ENCODE peak calls at places on chromosomes 11 and 22, in seven cellular contexts. K, H, Q, U, R, J and A are unnamed samples.

GRCh38 chr11:40882301-40882700 is 577.2 kb downstream of the LRRC4C start:
- DNase-seq in K (no peak), H (no peak), Q (no peak), U (no peak), R (no peak), J (no peak), A (no peak)

GRCh38 chr22:46813816-46814597 is 51.6 kb downstream of the TBC1D22A start:
- DNase-seq in K (no peak), H (no peak), Q (no peak), U (no peak), R (no peak), J (no peak), A (no peak)

GRCh38 chr11:47714554-47715081 is 551 bp downstream of the AGBL2 start:
- DNase-seq in K (no peak), H (peak; percentile 35), Q (no peak), U (peak; percentile 14), R (peak; percentile 4), J (no peak), A (peak; percentile 42)

GRCh38 chr11:69888671-69889076 is 69.5 kb upstream of the FGF3 start:
- DNase-seq in K (peak; percentile 63), H (peak; percentile 88), Q (peak; percentile 69), U (peak; percentile 74), R (peak; percentile 66), J (peak; percentile 49), A (peak; percentile 78)

GRCh38 chr11:87398913-87399312 is 361.2 kb downstream of the TMEM135 start:
- DNase-seq in K (no peak), H (no peak), Q (no peak), U (no peak), R (no peak), J (no peak), A (no peak)

GRCh38 chr11:1089738-1090599 is 15.3 kb downstream of the MUC2 start:
- DNase-seq in K (peak; percentile 82), H (no peak), Q (no peak), U (no peak), R (no peak), J (no peak), A (no peak)

GRCh38 chr22:45626198-45626651 is 45.4 kb upstream of the ATXN10 start:
- DNase-seq in K (peak; percentile 53), H (no peak), Q (peak; percentile 92), U (no peak), R (no peak), J (no peak), A (no peak)

GRCh38 chr11:72631806-72632731 is 42.2 kb downstream of the PDE2A start:
- DNase-seq in K (no peak), H (no peak), Q (no peak), U (no peak), R (no peak), J (no peak), A (no peak)

GRCh38 chr11:108787105-108787504 is 122.2 kb downstream of the DDX10 start:
- DNase-seq in K (no peak), H (no peak), Q (no peak), U (no peak), R (no peak), J (no peak), A (no peak)

GRCh38 chr11:64457416-64458010 is 98.6 kb downstream of the RPS6KA4 start:
- DNase-seq in K (no peak), H (no peak), Q (no peak), U (no peak), R (no peak), J (no peak), A (no peak)

GRCh38 chr11:46253258-46254134 is 24.0 kb upstream of the CREB3L1 start:
- DNase-seq in K (no peak), H (no peak), Q (no peak), U (no peak), R (no peak), J (no peak), A (no peak)

GRCh38 chr11:68038226-68038717 is 553 bp upstream of the TCIRG1 start:
- DNase-seq in K (peak; percentile 92), H (no peak), Q (no peak), U (no peak), R (no peak), J (no peak), A (no peak)

GRCh38 chr11:8256271-8257002 is 7.2 kb downstream of the LMO1 start:
- DNase-seq in K (peak; percentile 27), H (no peak), Q (no peak), U (no peak), R (no peak), J (no peak), A (no peak)

GRCh38 chr22:20220629-20221026 is 47.5 kb downstream of the RTN4R start:
- DNase-seq in K (no peak), H (no peak), Q (no peak), U (no peak), R (no peak), J (no peak), A (no peak)

GRCh38 chr11:57434640-57435546 is 8.0 kb upstream of the SLC43A3 start:
- DNase-seq in K (no peak), H (no peak), Q (peak; percentile 96), U (no peak), R (no peak), J (no peak), A (no peak)